ENCODE peak calls at places on chromosomes 16 and 17, in four cellular contexts. Z, R, F and T are unnamed samples.
A peak's percentile ranks its signal among the peaks of the same experiment; 100 is the strongest.

GRCh38 chr17:57305918-57306317 is 49.6 kb downstream of the MSI2 start:
- DNase-seq in Z (no peak), R (no peak), F (no peak), T (no peak)

GRCh38 chr17:9227819-9228407 is 206.6 kb downstream of the NTN1 start:
- DNase-seq in Z (no peak), F (no peak), R (no peak), T (no peak)

GRCh38 chr16:787261-787966 is 767 bp downstream of the RPUSD1 start:
- DNase-seq in F (no peak), Z (no peak), R (no peak), T (no peak)

GRCh38 chr17:36682804-36683203 is 81.4 kb downstream of the MRM1 start:
- DNase-seq in R (no peak), Z (no peak), F (no peak), T (no peak)

GRCh38 chr17:38906429-38907172 is 18.8 kb upstream of the LASP1NB start:
- DNase-seq in Z (no peak), R (no peak), F (no peak), T (no peak)

GRCh38 chr16:18788828-18789514 is 1.2 kb downstream of the RPS15A start:
- DNase-seq in Z (peak; percentile 27), F (no peak), R (no peak), T (no peak)

GRCh38 chr17:7882629-7883028 is 6.0 kb upstream of the CHD3 start:
- DNase-seq in Z (no peak), R (no peak), F (no peak), T (no peak)

GRCh38 chr17:43528319-43528987 is 17.7 kb downstream of the ETV4 start:
- DNase-seq in Z (no peak), R (no peak), F (no peak), T (no peak)

GRCh38 chr17:27458524-27458908 is 2.3 kb downstream of the KSR1 start:
- DNase-seq in Z (no peak), F (no peak), R (no peak), T (no peak)

GRCh38 chr16:89918453-89919347 is at the start of gene MC1R:
- DNase-seq in R (peak; percentile 62), Z (no peak), F (no peak), T (no peak)

DNA sequence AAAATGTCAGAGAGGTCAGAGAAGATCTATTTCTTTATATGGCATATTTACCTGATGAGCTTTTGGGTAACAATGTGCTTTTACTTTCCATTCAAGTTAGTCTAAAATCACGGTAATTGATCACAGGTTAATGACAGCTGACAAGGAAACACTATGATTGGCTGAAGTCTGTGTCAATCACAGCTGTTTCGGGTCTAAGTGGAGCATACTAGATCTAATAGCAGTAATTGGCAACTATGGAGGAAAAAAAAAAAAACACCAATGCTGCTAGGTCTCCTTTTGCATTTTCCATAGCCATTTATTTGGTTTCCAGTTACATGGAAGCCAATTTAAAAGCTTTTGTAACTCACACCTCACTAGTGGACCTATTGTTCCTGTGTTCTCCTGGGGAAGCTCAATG is 568.3 kb upstream of the ZFHX3 start:
- DNase-seq in Z (no peak), R (peak; percentile 43), F (no peak), T (no peak)
- H3K9me3 ChIP-seq in Z (peaks cover 3% of the 10 kb centered on the region), R (no peaks in the 10 kb centered on the region), F (no peaks in the 10 kb centered on the region), T (no peaks in the 10 kb centered on the region)

DNA sequence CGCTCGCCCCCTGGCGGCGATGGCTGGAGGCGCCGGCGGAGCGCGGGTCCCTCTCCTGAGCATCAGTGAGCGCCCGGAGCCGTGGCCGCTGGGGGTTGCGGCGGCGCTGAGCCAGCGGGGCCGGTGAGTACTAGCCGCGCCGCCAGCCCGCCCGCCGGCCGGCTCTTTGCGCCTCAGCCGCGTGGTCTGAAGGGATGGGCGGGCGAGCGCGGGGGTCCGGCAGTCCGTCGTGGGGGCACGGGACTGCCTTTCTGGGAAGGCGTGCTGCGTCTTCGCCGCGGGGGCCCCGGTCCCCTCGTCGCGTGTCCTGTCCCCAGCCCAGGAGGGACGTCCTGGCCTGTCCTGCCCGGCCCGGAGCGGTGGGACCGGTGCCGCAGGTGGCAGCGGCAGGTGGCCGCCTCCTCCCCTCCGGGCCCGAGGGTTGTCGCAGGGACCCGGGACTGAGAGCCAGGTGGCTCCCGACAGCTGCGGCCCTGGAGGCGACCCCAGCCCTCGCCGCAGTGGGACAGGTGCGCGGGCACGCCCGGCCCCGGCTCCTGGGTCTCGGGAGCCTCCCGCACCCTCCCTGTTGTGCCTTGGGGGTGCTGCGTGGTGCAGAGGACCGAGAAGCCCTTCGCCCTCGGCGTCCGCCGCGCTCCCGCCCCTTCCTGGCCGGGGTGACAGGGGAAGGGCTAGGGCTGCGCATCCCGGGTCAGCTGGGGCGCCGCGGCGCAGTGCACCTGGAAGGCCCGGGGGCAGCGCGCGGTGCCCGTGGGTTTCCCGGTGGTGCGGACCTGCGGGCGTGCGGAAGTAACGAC is at the start of gene SPECC1:
- DNase-seq in F (peak; percentile 84), Z (peak; percentile 69), R (peak; percentile 91), T (peak; percentile 46)
- TF ChIP-seq CTCF in F (no peak), Z (no peak), R (peak; percentile 89), T (peak; percentile 99)

DNA sequence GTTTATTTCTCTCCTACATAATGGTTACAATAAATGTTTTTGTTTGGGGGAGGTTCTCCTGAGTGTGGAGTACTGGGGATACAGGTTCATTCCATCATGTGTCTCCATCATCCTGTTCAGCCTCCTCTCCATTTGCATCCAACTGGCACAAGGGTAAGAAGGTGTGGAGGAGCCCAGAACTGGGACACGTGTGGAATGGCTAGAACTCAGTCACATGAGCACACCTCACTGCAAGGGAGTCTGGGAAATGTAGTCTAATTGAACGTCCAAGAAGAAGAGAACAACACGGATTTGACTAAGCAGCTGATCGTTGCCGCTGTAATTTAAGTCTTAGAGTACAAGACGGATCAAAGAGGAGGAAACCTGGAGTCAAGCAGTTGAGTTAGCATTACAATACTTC is 6.1 kb downstream of the OR1A1 start:
- DNase-seq in F (no peak), Z (no peak), R (no peak), T (no peak)
- H3K9me3 ChIP-seq in F (no peaks in the 10 kb centered on the region), Z (no peaks in the 10 kb centered on the region), R (peaks cover 20% of the 10 kb centered on the region), T (no peaks in the 10 kb centered on the region)

GRCh38 chr17:50182783-50183438 is 17.1 kb downstream of the SGCA start:
- DNase-seq in R (no peak), Z (no peak), F (no peak), T (no peak)

GRCh38 chr17:50181601-50182345 is 16.0 kb downstream of the SGCA start:
- DNase-seq in R (no peak), Z (peak; percentile 25), F (no peak), T (no peak)

GRCh38 chr17:50180593-50180992 is 14.8 kb downstream of the SGCA start:
- DNase-seq in F (no peak), R (no peak), Z (no peak), T (no peak)

GRCh38 chr17:50180066-50180465 is 14.3 kb downstream of the SGCA start:
- DNase-seq in F (no peak), Z (no peak), R (no peak), T (no peak)

DNA sequence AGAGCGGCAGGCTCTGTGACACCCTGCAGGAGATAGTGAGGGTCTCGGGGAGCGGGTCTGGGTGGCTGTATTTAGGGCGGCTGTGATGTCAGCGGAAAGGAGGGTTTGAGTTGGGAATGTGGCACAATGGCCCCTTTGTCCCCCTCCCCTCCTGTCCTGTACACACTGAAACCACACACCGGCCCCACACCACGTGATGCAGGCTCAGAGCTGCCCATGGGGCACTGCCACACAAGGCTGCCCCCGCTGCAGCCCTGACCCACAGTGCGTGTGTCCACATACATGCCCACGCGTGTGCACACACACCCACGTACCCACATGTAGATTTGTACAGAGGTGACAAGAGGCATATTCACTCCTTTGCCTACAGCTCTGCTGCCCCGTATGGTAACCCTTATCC is 15.3 kb downstream of the SGCA start:
- DNase-seq in R (no peak), F (no peak), Z (no peak), T (no peak)
- TF ChIP-seq CTCF in R (no peak), F (no peak), Z (no peak), T (no peak)

GRCh38 chr16:15609286-15609649 is 33.7 kb downstream of the MARF1 start:
- DNase-seq in F (no peak), R (no peak), Z (no peak), T (no peak)
- H3K9me3 ChIP-seq in F (no peaks in the 10 kb centered on the region), R (no peaks in the 10 kb centered on the region), Z (no peaks in the 10 kb centered on the region), T (no peaks in the 10 kb centered on the region)

GRCh38 chr17:78357687-78358537 is 2.0 kb downstream of the SOCS3 start:
- DNase-seq in Z (no peak), R (peak; percentile 47), F (no peak), T (no peak)
- TF ChIP-seq CTCF in Z (no peak), R (no peak), F (no peak), T (no peak)

DNA sequence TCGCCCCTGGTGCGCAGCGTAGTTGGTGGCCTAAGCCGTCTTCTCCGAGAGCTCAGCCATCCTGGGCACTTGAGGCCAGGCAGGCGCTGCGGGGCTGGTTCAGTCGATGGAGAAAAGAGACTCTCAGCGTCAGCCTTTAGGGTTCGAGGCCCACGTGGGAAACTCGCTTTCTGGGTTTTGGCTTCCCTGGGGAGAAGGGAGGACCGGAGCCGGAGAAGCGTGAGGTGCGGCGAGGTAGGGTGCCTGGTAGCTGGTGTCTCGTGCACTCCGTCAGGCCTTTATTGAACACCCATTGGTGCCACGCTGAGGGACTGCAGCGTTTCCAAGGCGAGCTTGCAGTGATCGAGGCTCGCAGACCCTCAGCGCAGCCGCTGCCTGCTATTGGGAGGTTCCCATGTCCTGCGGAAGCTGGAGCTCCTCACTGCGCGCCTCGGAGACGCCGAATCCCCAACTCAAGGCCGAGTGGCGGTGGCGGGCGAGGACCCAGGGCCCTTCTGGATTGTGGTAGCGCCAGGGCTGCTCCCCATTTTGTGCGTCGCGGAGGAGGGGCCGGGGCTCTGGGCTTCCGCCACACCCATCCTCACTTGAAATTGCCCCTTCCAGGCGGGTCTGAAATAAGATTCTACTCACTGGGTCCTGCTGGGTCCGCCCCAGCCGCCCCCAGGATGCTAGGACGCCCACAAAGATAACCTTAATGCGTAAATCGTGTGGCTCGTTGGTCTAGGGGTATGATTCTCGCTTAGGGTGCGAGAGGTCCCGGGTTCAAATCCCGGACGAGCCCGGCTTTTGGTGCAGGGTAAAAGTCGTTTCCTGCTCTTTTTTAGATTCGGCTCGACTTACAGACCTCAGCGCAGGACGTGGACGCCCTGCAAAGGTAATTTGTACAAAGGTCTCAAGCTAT is 1.2 kb downstream of the OR1F1 start:
- DNase-seq in F (no peak), Z (peak; percentile 76), R (peak; percentile 75), T (no peak)
- H3K9me3 ChIP-seq in F (no peaks in the 10 kb centered on the region), Z (no peaks in the 10 kb centered on the region), R (no peaks in the 10 kb centered on the region), T (no peaks in the 10 kb centered on the region)